ENCODE peak calls at places on chromosomes 7 and 10, in eight cellular contexts. One of them, this sample, is unnamed.

GRCh38 chr7:158375034-158375433 is 212.6 kb downstream of the PTPRN2 start:
- DNase-seq in endodermal cell: no peak
- DNase-seq in heart left ventricle: no peak
- DNase-seq in testis: no peak
- DNase-seq in endothelial cell: no peak
- DNase-seq in astrocyte: no peak
- DNase-seq in progenitor cell of endocrine pancreas: no peak
- DNase-seq in AG09319: no peak
- DNase-seq in this sample: no peak

GRCh38 chr7:102426268-102427031 is 6.9 kb upstream of the ORAI2 start:
- DNase-seq in endodermal cell: no peak
- DNase-seq in heart left ventricle: no peak
- DNase-seq in testis: no peak
- DNase-seq in endothelial cell: no peak
- DNase-seq in astrocyte: no peak
- DNase-seq in progenitor cell of endocrine pancreas: no peak
- DNase-seq in AG09319: no peak
- DNase-seq in this sample: peak; percentile 83

GRCh38 chr10:60283397-60283796 is 106.3 kb downstream of the ANK3 start:
- DNase-seq in endodermal cell: no peak
- DNase-seq in heart left ventricle: no peak
- DNase-seq in testis: no peak
- DNase-seq in endothelial cell: no peak
- DNase-seq in astrocyte: no peak
- DNase-seq in progenitor cell of endocrine pancreas: no peak
- DNase-seq in AG09319: no peak
- DNase-seq in this sample: no peak

GRCh38 chr7:141231018-141231792 is 157.3 kb downstream of the TMEM178B start:
- DNase-seq in endodermal cell: peak; percentile 78
- DNase-seq in heart left ventricle: no peak
- DNase-seq in testis: peak; percentile 71
- DNase-seq in endothelial cell: peak; percentile 45
- DNase-seq in astrocyte: peak; percentile 26
- DNase-seq in progenitor cell of endocrine pancreas: no peak
- DNase-seq in AG09319: peak; percentile 2
- DNase-seq in this sample: no peak

GRCh38 chr7:13457790-13458189 is 531.7 kb downstream of the ETV1 start:
- DNase-seq in endodermal cell: no peak
- DNase-seq in heart left ventricle: no peak
- DNase-seq in testis: no peak
- DNase-seq in endothelial cell: no peak
- DNase-seq in astrocyte: no peak
- DNase-seq in progenitor cell of endocrine pancreas: no peak
- DNase-seq in AG09319: no peak
- DNase-seq in this sample: no peak

GRCh38 chr10:9010093-9010492 is 955.6 kb downstream of the GATA3 start:
- DNase-seq in endodermal cell: peak; percentile 56
- DNase-seq in heart left ventricle: no peak
- DNase-seq in testis: no peak
- DNase-seq in endothelial cell: no peak
- DNase-seq in astrocyte: no peak
- DNase-seq in progenitor cell of endocrine pancreas: no peak
- DNase-seq in AG09319: no peak
- DNase-seq in this sample: no peak

GRCh38 chr7:67696878-67697277 is 700.2 kb downstream of the TYW1 start:
- DNase-seq in endodermal cell: no peak
- DNase-seq in heart left ventricle: no peak
- DNase-seq in testis: no peak
- DNase-seq in endothelial cell: no peak
- DNase-seq in astrocyte: no peak
- DNase-seq in progenitor cell of endocrine pancreas: no peak
- DNase-seq in AG09319: no peak
- DNase-seq in this sample: no peak

GRCh38 chr10:75771606-75772005 is 340.2 kb downstream of the LRMDA start:
- DNase-seq in endodermal cell: no peak
- DNase-seq in heart left ventricle: no peak
- DNase-seq in testis: no peak
- DNase-seq in endothelial cell: no peak
- DNase-seq in astrocyte: no peak
- DNase-seq in progenitor cell of endocrine pancreas: no peak
- DNase-seq in AG09319: no peak
- DNase-seq in this sample: no peak

GRCh38 chr10:92387289-92387940 is 96.4 kb downstream of the MARCHF5 start:
- DNase-seq in endodermal cell: peak; percentile 97
- DNase-seq in heart left ventricle: peak; percentile 40
- DNase-seq in testis: peak; percentile 67
- DNase-seq in endothelial cell: peak; percentile 90
- DNase-seq in astrocyte: peak; percentile 58
- DNase-seq in progenitor cell of endocrine pancreas: peak; percentile 68
- DNase-seq in AG09319: no peak
- DNase-seq in this sample: peak; percentile 37

GRCh38 chr7:36964297-36964696 is 240.0 kb upstream of the AOAH start:
- DNase-seq in endodermal cell: no peak
- DNase-seq in heart left ventricle: no peak
- DNase-seq in testis: no peak
- DNase-seq in endothelial cell: no peak
- DNase-seq in astrocyte: no peak
- DNase-seq in progenitor cell of endocrine pancreas: no peak
- DNase-seq in AG09319: no peak
- DNase-seq in this sample: no peak

GRCh38 chr7:83301416-83301815 is 138.7 kb upstream of the PCLO start:
- DNase-seq in endodermal cell: no peak
- DNase-seq in heart left ventricle: no peak
- DNase-seq in testis: no peak
- DNase-seq in endothelial cell: no peak
- DNase-seq in astrocyte: peak; percentile 42
- DNase-seq in progenitor cell of endocrine pancreas: no peak
- DNase-seq in AG09319: no peak
- DNase-seq in this sample: no peak

GRCh38 chr7:20417675-20418382 is 87.1 kb downstream of the ITGB8 start:
- DNase-seq in endodermal cell: no peak
- DNase-seq in heart left ventricle: no peak
- DNase-seq in testis: no peak
- DNase-seq in endothelial cell: no peak
- DNase-seq in astrocyte: no peak
- DNase-seq in progenitor cell of endocrine pancreas: no peak
- DNase-seq in AG09319: no peak
- DNase-seq in this sample: no peak

GRCh38 chr7:139450851-139451250 is 32.6 kb downstream of the KLRG2 start:
- DNase-seq in endodermal cell: no peak
- DNase-seq in heart left ventricle: no peak
- DNase-seq in testis: no peak
- DNase-seq in endothelial cell: no peak
- DNase-seq in astrocyte: no peak
- DNase-seq in progenitor cell of endocrine pancreas: no peak
- DNase-seq in AG09319: no peak
- DNase-seq in this sample: no peak

GRCh38 chr7:451255-452229 is 68.1 kb downstream of the PDGFA start:
- DNase-seq in endodermal cell: peak; percentile 72
- DNase-seq in heart left ventricle: no peak
- DNase-seq in testis: no peak
- DNase-seq in endothelial cell: no peak
- DNase-seq in astrocyte: no peak
- DNase-seq in progenitor cell of endocrine pancreas: no peak
- DNase-seq in AG09319: no peak
- DNase-seq in this sample: peak; percentile 52

GRCh38 chr10:94416896-94417295 is 14.6 kb downstream of the TBC1D12 start:
- DNase-seq in endodermal cell: no peak
- DNase-seq in heart left ventricle: no peak
- DNase-seq in testis: no peak
- DNase-seq in endothelial cell: no peak
- DNase-seq in astrocyte: no peak
- DNase-seq in progenitor cell of endocrine pancreas: no peak
- DNase-seq in AG09319: no peak
- DNase-seq in this sample: no peak

GRCh38 chr7:16563281-16564022 is 36.8 kb downstream of the LRRC72 start:
- DNase-seq in endodermal cell: no peak
- DNase-seq in heart left ventricle: no peak
- DNase-seq in testis: no peak
- DNase-seq in endothelial cell: no peak
- DNase-seq in astrocyte: no peak
- DNase-seq in progenitor cell of endocrine pancreas: no peak
- DNase-seq in AG09319: no peak
- DNase-seq in this sample: no peak

GRCh38 chr10:70549962-70550845 is 52.3 kb downstream of the PRF1 start:
- DNase-seq in endodermal cell: peak; percentile 93
- DNase-seq in heart left ventricle: peak; percentile 58
- DNase-seq in testis: peak; percentile 81
- DNase-seq in endothelial cell: peak; percentile 76
- DNase-seq in astrocyte: peak; percentile 34
- DNase-seq in progenitor cell of endocrine pancreas: peak; percentile 65
- DNase-seq in AG09319: no peak
- DNase-seq in this sample: peak; percentile 83

GRCh38 chr10:60777696-60778213 is 523 bp upstream of the CDK1 start:
- DNase-seq in endodermal cell: no peak
- DNase-seq in heart left ventricle: no peak
- DNase-seq in testis: no peak
- DNase-seq in endothelial cell: no peak
- DNase-seq in astrocyte: no peak
- DNase-seq in progenitor cell of endocrine pancreas: no peak
- DNase-seq in AG09319: no peak
- DNase-seq in this sample: no peak

GRCh38 chr7:87223666-87224065 is 4.1 kb upstream of the TMEM243 start:
- DNase-seq in endodermal cell: no peak
- DNase-seq in heart left ventricle: no peak
- DNase-seq in testis: no peak
- DNase-seq in endothelial cell: no peak
- DNase-seq in astrocyte: no peak
- DNase-seq in progenitor cell of endocrine pancreas: no peak
- DNase-seq in AG09319: no peak
- DNase-seq in this sample: no peak

GRCh38 chr7:50653116-50653854 is 88.1 kb upstream of the DDC start:
- DNase-seq in endodermal cell: peak; percentile 38
- DNase-seq in heart left ventricle: peak; percentile 73
- DNase-seq in testis: peak; percentile 55
- DNase-seq in endothelial cell: no peak
- DNase-seq in astrocyte: no peak
- DNase-seq in progenitor cell of endocrine pancreas: no peak
- DNase-seq in AG09319: no peak
- DNase-seq in this sample: no peak

GRCh38 chr7:83851551-83851950 is 202.6 kb upstream of the SEMA3E start:
- DNase-seq in endodermal cell: no peak
- DNase-seq in heart left ventricle: no peak
- DNase-seq in testis: no peak
- DNase-seq in endothelial cell: no peak
- DNase-seq in astrocyte: no peak
- DNase-seq in progenitor cell of endocrine pancreas: no peak
- DNase-seq in AG09319: no peak
- DNase-seq in this sample: no peak

GRCh38 chr10:418894-419293 is 270.6 kb downstream of the DIP2C start:
- DNase-seq in endodermal cell: no peak
- DNase-seq in heart left ventricle: no peak
- DNase-seq in testis: no peak
- DNase-seq in endothelial cell: no peak
- DNase-seq in astrocyte: no peak
- DNase-seq in progenitor cell of endocrine pancreas: no peak
- DNase-seq in AG09319: no peak
- DNase-seq in this sample: no peak

GRCh38 chr10:413662-414071 is 275.8 kb downstream of the DIP2C start:
- DNase-seq in endodermal cell: no peak
- DNase-seq in heart left ventricle: no peak
- DNase-seq in testis: no peak
- DNase-seq in endothelial cell: no peak
- DNase-seq in astrocyte: no peak
- DNase-seq in progenitor cell of endocrine pancreas: no peak
- DNase-seq in AG09319: no peak
- DNase-seq in this sample: no peak

GRCh38 chr10:412109-412508 is 276.9 kb downstream of the ZMYND11 start:
- DNase-seq in endodermal cell: no peak
- DNase-seq in heart left ventricle: no peak
- DNase-seq in testis: no peak
- DNase-seq in endothelial cell: no peak
- DNase-seq in astrocyte: no peak
- DNase-seq in progenitor cell of endocrine pancreas: no peak
- DNase-seq in AG09319: no peak
- DNase-seq in this sample: peak; percentile 67

GRCh38 chr10:420154-421121 is 269.0 kb downstream of the DIP2C start:
- DNase-seq in endodermal cell: no peak
- DNase-seq in heart left ventricle: no peak
- DNase-seq in testis: peak; percentile 79
- DNase-seq in endothelial cell: no peak
- DNase-seq in astrocyte: peak; percentile 20
- DNase-seq in progenitor cell of endocrine pancreas: no peak
- DNase-seq in AG09319: no peak
- DNase-seq in this sample: no peak

DNA sequence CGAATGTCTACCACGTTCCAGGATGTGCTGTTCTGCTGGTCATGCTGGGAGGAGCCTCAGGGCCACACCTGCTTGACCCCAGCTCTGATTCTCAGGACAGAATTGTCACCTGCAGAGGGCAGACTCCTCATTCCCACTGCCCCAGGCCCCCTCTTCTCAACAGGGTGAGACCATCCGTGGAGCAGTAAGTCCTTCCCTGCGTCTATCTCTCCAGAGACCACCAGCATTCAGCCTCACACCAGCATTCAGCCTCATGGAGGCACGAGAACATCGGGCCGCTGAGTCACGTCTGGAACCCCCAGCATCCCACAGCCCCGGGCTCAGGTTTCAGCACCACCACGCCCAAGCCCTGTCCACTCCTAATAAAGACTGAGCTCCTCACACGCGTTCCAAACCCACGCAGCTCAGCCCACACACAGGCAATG is 273.4 kb downstream of the DIP2C start:
- DNase-seq in endodermal cell: peak; percentile 85
- DNase-seq in heart left ventricle: no peak
- DNase-seq in testis: no peak
- DNase-seq in endothelial cell: peak; percentile 15
- DNase-seq in astrocyte: peak; percentile 36
- DNase-seq in progenitor cell of endocrine pancreas: no peak
- DNase-seq in AG09319: no peak
- DNase-seq in this sample: no peak
- TF ChIP-seq CTCF in endodermal cell: peak; percentile 79
- TF ChIP-seq CTCF in heart left ventricle: no peak
- TF ChIP-seq CTCF in testis: no peak
- TF ChIP-seq CTCF in endothelial cell: no peak
- TF ChIP-seq CTCF in astrocyte: no peak
- TF ChIP-seq CTCF in progenitor cell of endocrine pancreas: peak; percentile 18
- TF ChIP-seq CTCF in AG09319: no peak
- TF ChIP-seq CTCF in this sample: no peak

GRCh38 chr10:119396008-119396708 is 146.4 kb downstream of the RGS10 start:
- DNase-seq in endodermal cell: no peak
- DNase-seq in heart left ventricle: no peak
- DNase-seq in testis: no peak
- DNase-seq in endothelial cell: no peak
- DNase-seq in astrocyte: no peak
- DNase-seq in progenitor cell of endocrine pancreas: no peak
- DNase-seq in AG09319: no peak
- DNase-seq in this sample: peak; percentile 61
- TF ChIP-seq CTCF in endodermal cell: no peak
- TF ChIP-seq CTCF in heart left ventricle: no peak
- TF ChIP-seq CTCF in testis: no peak
- TF ChIP-seq CTCF in endothelial cell: no peak
- TF ChIP-seq CTCF in astrocyte: no peak
- TF ChIP-seq CTCF in progenitor cell of endocrine pancreas: no peak
- TF ChIP-seq CTCF in AG09319: no peak
- TF ChIP-seq CTCF in this sample: no peak

GRCh38 chr7:1842321-1843221 is 172.5 kb downstream of the ELFN1 start:
- DNase-seq in endodermal cell: peak; percentile 69
- DNase-seq in heart left ventricle: peak; percentile 28
- DNase-seq in testis: no peak
- DNase-seq in endothelial cell: no peak
- DNase-seq in astrocyte: no peak
- DNase-seq in progenitor cell of endocrine pancreas: no peak
- DNase-seq in AG09319: no peak
- DNase-seq in this sample: no peak
- TF ChIP-seq CTCF in endodermal cell: peak; percentile 37
- TF ChIP-seq CTCF in heart left ventricle: no peak
- TF ChIP-seq CTCF in testis: no peak
- TF ChIP-seq CTCF in endothelial cell: no peak
- TF ChIP-seq CTCF in astrocyte: no peak
- TF ChIP-seq CTCF in progenitor cell of endocrine pancreas: no peak
- TF ChIP-seq CTCF in AG09319: no peak
- TF ChIP-seq CTCF in this sample: no peak

GRCh38 chr7:44068054-44068453 is 2.7 kb upstream of the PGAM2 start:
- DNase-seq in endodermal cell: no peak
- DNase-seq in heart left ventricle: no peak
- DNase-seq in testis: no peak
- DNase-seq in endothelial cell: no peak
- DNase-seq in astrocyte: no peak
- DNase-seq in progenitor cell of endocrine pancreas: no peak
- DNase-seq in AG09319: no peak
- DNase-seq in this sample: no peak
- TF ChIP-seq CTCF in endodermal cell: no peak
- TF ChIP-seq CTCF in heart left ventricle: no peak
- TF ChIP-seq CTCF in testis: no peak
- TF ChIP-seq CTCF in endothelial cell: no peak
- TF ChIP-seq CTCF in astrocyte: no peak
- TF ChIP-seq CTCF in progenitor cell of endocrine pancreas: no peak
- TF ChIP-seq CTCF in AG09319: no peak
- TF ChIP-seq CTCF in this sample: no peak